ENCODE peak calls at places on chromosomes 3 and 15, in six cellular contexts. C, Q, M, D, T and E are unnamed samples.

GRCh38 chr15:69663441-69663840 is 210.8 kb downstream of the RPLP1 start:
- DNase-seq in T (no peak), D (no peak), Q (no peak), M (no peak), C (no peak), E (no peak)

GRCh38 chr15:87604857-87605446 is 651.6 kb downstream of the NTRK3 start:
- DNase-seq in C (peak), M (no peak), D (peak), T (peak), Q (peak), E (no peak)

GRCh38 chr3:120419797-120420196 is 31.0 kb downstream of the FSTL1 start:
- DNase-seq in C (no peak), Q (no peak), T (no peak), M (no peak), D (no peak), E (no peak)

GRCh38 chr3:128679338-128679737 is 28.7 kb upstream of the RPN1 start:
- DNase-seq in D (no peak), C (no peak), T (no peak), M (no peak), Q (no peak), E (no peak)

GRCh38 chr3:69408989-69409388 is 23.1 kb upstream of the FRMD4B start:
- DNase-seq in T (no peak), Q (no peak), D (no peak), C (no peak), M (no peak), E (no peak)

GRCh38 chr3:113157408-113157980 is 53.9 kb upstream of the BOC start:
- DNase-seq in C (no peak), M (no peak), Q (peak), D (no peak), T (no peak), E (peak)

GRCh38 chr3:151998744-151999143 is 125.3 kb downstream of the SUCNR1 start:
- DNase-seq in D (no peak), Q (no peak), T (no peak), M (no peak), C (no peak), E (no peak)

GRCh38 chr15:34850121-34850520 is 54.8 kb upstream of the ACTC1 start:
- DNase-seq in T (no peak), M (no peak), C (no peak), Q (no peak), D (no peak), E (no peak)

GRCh38 chr3:128585189-128585588 is 65.4 kb downstream of the RPN1 start:
- DNase-seq in C (no peak), T (no peak), M (no peak), Q (no peak), D (no peak), E (no peak)

GRCh38 chr3:182303169-182303568 is 490.1 kb upstream of the ATP11B start:
- DNase-seq in T (peak), D (peak), C (no peak), M (no peak), Q (no peak), E (no peak)

GRCh38 chr3:171838218-171838720 is 4.9 kb upstream of the TMEM212 start:
- DNase-seq in T (no peak), Q (peak), C (peak), M (no peak), D (peak), E (peak)

GRCh38 chr3:22980346-22980745 is 222.8 kb upstream of the UBE2E2 start:
- DNase-seq in T (no peak), D (peak), Q (no peak), M (no peak), C (no peak), E (no peak)

GRCh38 chr15:31332020-31332680 is 5.5 kb downstream of the KLF13 start:
- DNase-seq in T (no peak), C (no peak), M (no peak), Q (no peak), D (no peak), E (no peak)

GRCh38 chr3:195455789-195456188 is 13.0 kb upstream of the ACAP2 start:
- DNase-seq in C (no peak), T (no peak), D (no peak), M (no peak), Q (no peak), E (no peak)

GRCh38 chr15:90818251-90819210 is 49.9 kb upstream of the FURIN start:
- DNase-seq in C (peak), D (no peak), M (no peak), Q (no peak), T (no peak), E (no peak)

GRCh38 chr3:132343018-132343612 is 25.9 kb downstream of the ACP3 start:
- DNase-seq in M (peak), Q (peak), D (peak), C (peak), T (peak), E (peak)